ENCODE peak calls at places on chromosomes 12 and 14, in five cellular contexts. E is GM12892, Q is H4, D is ELR, U is GDM1. T is an unnamed sample.

GRCh38 chr14:72850360-72850759 is 43.5 kb downstream of the DPF3 start:
- DNase-seq in U (no peak), E (no peak), D (no peak), Q (no peak), T (no peak)

GRCh38 chr14:61505815-61506809 is 184.7 kb downstream of the PRKCH start:
- DNase-seq in D (peak), Q (no peak), U (no peak), E (no peak), T (no peak)

GRCh38 chr14:99156026-99156425 is 116.0 kb downstream of the BCL11B start:
- DNase-seq in D (no peak), U (no peak), E (no peak), Q (no peak), T (no peak)

GRCh38 chr12:62629971-62630739 is 163.5 kb downstream of the MON2 start:
- DNase-seq in E (no peak), Q (no peak), U (no peak), D (no peak), T (no peak)

GRCh38 chr12:51811203-51811805 is 37.2 kb downstream of the FIGNL2 start:
- DNase-seq in U (no peak), E (no peak), Q (no peak), D (no peak), T (no peak)

GRCh38 chr14:94028450-94028826 is 2.3 kb downstream of the OTUB2 start:
- DNase-seq in D (peak), Q (peak), U (peak), E (no peak), T (no peak)

GRCh38 chr12:127125607-127126259 is 1141.2 kb upstream of the TMEM132C start:
- DNase-seq in U (no peak), E (no peak), D (peak), Q (peak), T (no peak)

GRCh38 chr14:70709726-70710382 is 68.1 kb downstream of the TTC9 start:
- DNase-seq in D (no peak), E (no peak), U (no peak), Q (no peak), T (no peak)

GRCh38 chr14:101584049-101584859 is 23.0 kb downstream of the DIO3 start:
- DNase-seq in U (no peak), D (peak), Q (no peak), E (no peak), T (no peak)

GRCh38 chr12:55727643-55728184 is 1.1 kb downstream of the CD63 start:
- DNase-seq in Q (peak), E (no peak), D (peak), U (no peak), T (no peak)

GRCh38 chr12:104458645-104459555 is 2.2 kb downstream of the CHST11 start:
- DNase-seq in D (peak), Q (no peak), E (no peak), U (no peak), T (no peak)

GRCh38 chr12:115543269-115543668 is 734.2 kb downstream of the MED13L start:
- DNase-seq in D (peak), U (no peak), E (no peak), Q (peak), T (no peak)

GRCh38 chr14:38255408-38255672 is 553 bp downstream of the CLEC14A start:
- DNase-seq in Q (no peak), U (no peak), D (no peak), E (no peak), T (no peak)

GRCh38 chr14:53168786-53169185 is 15.7 kb upstream of the DDHD1 start:
- DNase-seq in Q (no peak), E (no peak), U (no peak), D (no peak), T (no peak)

GRCh38 chr14:67837011-67837624 is 17.5 kb downstream of the RAD51B start:
- DNase-seq in E (no peak), U (peak), D (peak), Q (peak), T (no peak)

GRCh38 chr14:102824832-102825231 is 47.6 kb downstream of the TRAF3 start:
- DNase-seq in E (no peak), Q (peak), U (no peak), D (peak), T (no peak)

GRCh38 chr12:31732926-31733548 is 4.2 kb upstream of the AMN1 start:
- DNase-seq in D (peak), U (no peak), E (no peak), Q (peak), T (no peak)

GRCh38 chr12:62683724-62684501 is 217.3 kb downstream of the MON2 start:
- DNase-seq in D (no peak), U (no peak), E (no peak), Q (no peak), T (no peak)

GRCh38 chr14:105480807-105481801 is 5.6 kb upstream of the CRIP1 start:
- DNase-seq in D (peak), Q (peak), U (peak), E (peak), T (peak)

GRCh38 chr14:35337074-35337556 is 44.9 kb downstream of the PSMA6 start:
- DNase-seq in E (no peak), U (no peak), Q (no peak), D (no peak), T (no peak)

GRCh38 chr12:2095878-2096277 is 43.1 kb downstream of the CACNA1C start:
- DNase-seq in D (no peak), U (no peak), E (no peak), Q (no peak), T (no peak)

GRCh38 chr14:103388664-103389063 is 3.4 kb downstream of the MARK3 start:
- DNase-seq in U (no peak), Q (no peak), D (no peak), E (no peak), T (no peak)

GRCh38 chr14:79540394-79540793 is 670.9 kb downstream of the DIO2 start:
- DNase-seq in U (no peak), D (no peak), E (no peak), Q (no peak), T (no peak)

GRCh38 chr12:95169368-95169767 is 47.9 kb downstream of the FGD6 start:
- DNase-seq in Q (peak), D (peak), E (no peak), U (peak), T (no peak)

GRCh38 chr14:58873228-58873953 is 235.6 kb downstream of the DACT1 start:
- DNase-seq in Q (no peak), D (no peak), U (no peak), E (no peak), T (no peak)

GRCh38 chr12:109701064-109701463 is 12.6 kb upstream of the FAM222A start:
- DNase-seq in D (no peak), U (no peak), Q (no peak), E (no peak), T (no peak)

T was measured in D721Med.